ENCODE peak calls at places on chromosome 18, in four cellular contexts. C, W, L and D are unnamed samples.

GRCh38 chr18:74282359-74283254 is 9.2 kb downstream of the CYB5A start:
- DNase-seq in C (no peak), W (no peak), L (no peak), D (no peak)

GRCh38 chr18:32469190-32469611 is 1.5 kb downstream of the GAREM1 start:
- DNase-seq in C (no peak), W (peak), L (no peak), D (no peak)

GRCh38 chr18:7367336-7367735 is 136.4 kb downstream of the LRRC30 start:
- DNase-seq in C (no peak), W (no peak), L (no peak), D (no peak)

GRCh38 chr18:46297621-46298020 is 193.4 kb downstream of the HAUS1 start:
- DNase-seq in C (no peak), W (no peak), L (no peak), D (peak)

GRCh38 chr18:44852818-44853217 is 172.1 kb downstream of the SETBP1 start:
- DNase-seq in C (no peak), W (no peak), L (no peak), D (no peak)

GRCh38 chr18:48979944-48980890 is 29.5 kb upstream of the SMAD7 start:
- DNase-seq in C (no peak), W (no peak), L (no peak), D (no peak)

GRCh38 chr18:21081425-21081824 is 30.2 kb downstream of the ROCK1 start:
- DNase-seq in C (no peak), W (no peak), L (no peak), D (no peak)

GRCh38 chr18:49189772-49190171 is 239.0 kb upstream of the SMAD7 start:
- DNase-seq in C (no peak), W (no peak), L (no peak), D (no peak)

GRCh38 chr18:39039828-39040227 is 1474.2 kb upstream of the CELF4 start:
- DNase-seq in C (no peak), W (no peak), L (no peak), D (no peak)

GRCh38 chr18:64037812-64038414 is 68.0 kb downstream of the SERPINB8 start:
- DNase-seq in C (no peak), W (no peak), L (no peak), D (no peak)

GRCh38 chr18:47882641-47883040 is 47.8 kb downstream of the SMAD2 start:
- DNase-seq in C (no peak), W (no peak), L (no peak), D (no peak)

GRCh38 chr18:51666717-51667320 is 469.3 kb upstream of the MEX3C start:
- DNase-seq in C (no peak), W (peak), L (no peak), D (no peak)

GRCh38 chr18:23593720-23594119 is 7.4 kb upstream of the NPC1 start:
- DNase-seq in C (no peak), W (no peak), L (no peak), D (no peak)

GRCh38 chr18:26551217-26551708 is 2.9 kb upstream of the KCTD1 start:
- DNase-seq in C (no peak), W (no peak), L (no peak), D (no peak)

GRCh38 chr18:59101830-59102414 is 37.8 kb upstream of the SEC11C start:
- DNase-seq in C (no peak), W (no peak), L (no peak), D (no peak)

GRCh38 chr18:75811156-75811555 is 383.7 kb upstream of the SMIM21 start:
- DNase-seq in C (no peak), W (no peak), L (no peak), D (no peak)